ENCODE peak calls at places on chromosomes 2 and 18, in ten cellular contexts. One of them, this sample, is unnamed.

GRCh38 chr2:231391981-231392380 is 3.5 kb upstream of the B3GNT7 start:
- DNase-seq in immature natural killer cell: peak
- DNase-seq in uterus: no peak
- DNase-seq in GM23338: no peak
- DNase-seq in RWPE2: no peak
- DNase-seq in skeletal muscle cell: no peak
- DNase-seq in cerebellar cortex: no peak
- DNase-seq in CD4-positive, alpha-beta T cell: no peak
- DNase-seq in Ammon's horn: no peak
- DNase-seq in CMK: no peak
- DNase-seq in this sample: no peak

GRCh38 chr18:66676699-66677098 is 72.8 kb upstream of the CDH19 start:
- DNase-seq in cerebellar cortex: no peak
- DNase-seq in RWPE2: no peak
- DNase-seq in CMK: no peak
- DNase-seq in Ammon's horn: no peak
- DNase-seq in uterus: no peak
- DNase-seq in immature natural killer cell: no peak
- DNase-seq in GM23338: peak
- DNase-seq in CD4-positive, alpha-beta T cell: no peak
- DNase-seq in skeletal muscle cell: no peak
- DNase-seq in this sample: no peak

GRCh38 chr2:33108483-33109443 is 162.0 kb downstream of the LTBP1 start:
- DNase-seq in CMK: peak
- DNase-seq in uterus: no peak
- DNase-seq in GM23338: no peak
- DNase-seq in cerebellar cortex: no peak
- DNase-seq in CD4-positive, alpha-beta T cell: no peak
- DNase-seq in immature natural killer cell: no peak
- DNase-seq in RWPE2: no peak
- DNase-seq in Ammon's horn: no peak
- DNase-seq in skeletal muscle cell: no peak
- DNase-seq in this sample: no peak

GRCh38 chr2:105380432-105381118 is 18.3 kb downstream of the FHL2 start:
- DNase-seq in Ammon's horn: no peak
- DNase-seq in RWPE2: no peak
- DNase-seq in GM23338: no peak
- DNase-seq in CD4-positive, alpha-beta T cell: no peak
- DNase-seq in CMK: no peak
- DNase-seq in uterus: no peak
- DNase-seq in cerebellar cortex: no peak
- DNase-seq in skeletal muscle cell: no peak
- DNase-seq in immature natural killer cell: no peak
- DNase-seq in this sample: no peak

GRCh38 chr2:45194611-45195010 is 185.4 kb upstream of the SIX2 start:
- DNase-seq in skeletal muscle cell: no peak
- DNase-seq in CD4-positive, alpha-beta T cell: no peak
- DNase-seq in uterus: no peak
- DNase-seq in cerebellar cortex: no peak
- DNase-seq in Ammon's horn: no peak
- DNase-seq in immature natural killer cell: no peak
- DNase-seq in RWPE2: no peak
- DNase-seq in CMK: no peak
- DNase-seq in GM23338: no peak
- DNase-seq in this sample: no peak

GRCh38 chr18:76208632-76209308 is 286.3 kb downstream of the ZNF516 start:
- DNase-seq in Ammon's horn: no peak
- DNase-seq in CMK: no peak
- DNase-seq in cerebellar cortex: no peak
- DNase-seq in GM23338: peak
- DNase-seq in uterus: no peak
- DNase-seq in skeletal muscle cell: no peak
- DNase-seq in RWPE2: no peak
- DNase-seq in immature natural killer cell: no peak
- DNase-seq in CD4-positive, alpha-beta T cell: no peak
- DNase-seq in this sample: no peak

GRCh38 chr2:12602661-12603060 is 114.1 kb upstream of the TRIB2 start:
- DNase-seq in GM23338: no peak
- DNase-seq in CMK: no peak
- DNase-seq in uterus: no peak
- DNase-seq in immature natural killer cell: no peak
- DNase-seq in skeletal muscle cell: no peak
- DNase-seq in CD4-positive, alpha-beta T cell: no peak
- DNase-seq in cerebellar cortex: no peak
- DNase-seq in RWPE2: no peak
- DNase-seq in Ammon's horn: no peak
- DNase-seq in this sample: no peak

GRCh38 chr2:167783266-167784070 is 463.9 kb downstream of the STK39 start:
- DNase-seq in RWPE2: no peak
- DNase-seq in Ammon's horn: peak
- DNase-seq in GM23338: peak
- DNase-seq in cerebellar cortex: peak
- DNase-seq in immature natural killer cell: no peak
- DNase-seq in CMK: no peak
- DNase-seq in skeletal muscle cell: no peak
- DNase-seq in uterus: peak
- DNase-seq in CD4-positive, alpha-beta T cell: no peak
- DNase-seq in this sample: no peak

GRCh38 chr18:31042391-31043181 is at the start of gene DSC3:
- DNase-seq in uterus: no peak
- DNase-seq in CD4-positive, alpha-beta T cell: no peak
- DNase-seq in GM23338: peak
- DNase-seq in cerebellar cortex: no peak
- DNase-seq in Ammon's horn: no peak
- DNase-seq in CMK: no peak
- DNase-seq in RWPE2: peak
- DNase-seq in immature natural killer cell: no peak
- DNase-seq in skeletal muscle cell: no peak
- DNase-seq in this sample: no peak

GRCh38 chr2:23413641-23414040 is 28.7 kb downstream of the KLHL29 start:
- DNase-seq in immature natural killer cell: no peak
- DNase-seq in skeletal muscle cell: no peak
- DNase-seq in GM23338: no peak
- DNase-seq in cerebellar cortex: no peak
- DNase-seq in uterus: no peak
- DNase-seq in CMK: no peak
- DNase-seq in RWPE2: no peak
- DNase-seq in Ammon's horn: no peak
- DNase-seq in CD4-positive, alpha-beta T cell: no peak
- DNase-seq in this sample: no peak

GRCh38 chr18:362914-363295 is 95.1 kb upstream of the THOC1 start:
- DNase-seq in CD4-positive, alpha-beta T cell: no peak
- DNase-seq in immature natural killer cell: no peak
- DNase-seq in uterus: no peak
- DNase-seq in cerebellar cortex: no peak
- DNase-seq in skeletal muscle cell: peak
- DNase-seq in GM23338: no peak
- DNase-seq in Ammon's horn: no peak
- DNase-seq in RWPE2: no peak
- DNase-seq in CMK: no peak
- DNase-seq in this sample: no peak

GRCh38 chr18:28267878-28268625 is 91.1 kb upstream of the CDH2 start:
- DNase-seq in RWPE2: no peak
- DNase-seq in skeletal muscle cell: peak
- DNase-seq in immature natural killer cell: no peak
- DNase-seq in GM23338: no peak
- DNase-seq in uterus: no peak
- DNase-seq in CD4-positive, alpha-beta T cell: no peak
- DNase-seq in CMK: no peak
- DNase-seq in cerebellar cortex: no peak
- DNase-seq in Ammon's horn: no peak
- DNase-seq in this sample: no peak

GRCh38 chr2:5991305-5991968 is 299.3 kb downstream of the SOX11 start:
- DNase-seq in immature natural killer cell: no peak
- DNase-seq in CD4-positive, alpha-beta T cell: no peak
- DNase-seq in GM23338: no peak
- DNase-seq in CMK: no peak
- DNase-seq in skeletal muscle cell: no peak
- DNase-seq in cerebellar cortex: no peak
- DNase-seq in RWPE2: no peak
- DNase-seq in Ammon's horn: peak
- DNase-seq in uterus: no peak
- DNase-seq in this sample: no peak

GRCh38 chr2:120287183-120288015 is 34.7 kb downstream of the RALB start:
- DNase-seq in immature natural killer cell: no peak
- DNase-seq in skeletal muscle cell: peak
- DNase-seq in RWPE2: no peak
- DNase-seq in CD4-positive, alpha-beta T cell: no peak
- DNase-seq in GM23338: no peak
- DNase-seq in Ammon's horn: no peak
- DNase-seq in cerebellar cortex: no peak
- DNase-seq in uterus: no peak
- DNase-seq in CMK: no peak
- DNase-seq in this sample: no peak

GRCh38 chr2:206217743-206218520 is 56.5 kb upstream of the ZDBF2 start:
- DNase-seq in cerebellar cortex: no peak
- DNase-seq in GM23338: peak
- DNase-seq in immature natural killer cell: no peak
- DNase-seq in Ammon's horn: no peak
- DNase-seq in skeletal muscle cell: peak
- DNase-seq in CMK: no peak
- DNase-seq in uterus: no peak
- DNase-seq in RWPE2: no peak
- DNase-seq in CD4-positive, alpha-beta T cell: no peak
- DNase-seq in this sample: no peak

GRCh38 chr18:55121397-55122170 is 162.3 kb upstream of the CCDC68 start:
- DNase-seq in CD4-positive, alpha-beta T cell: no peak
- DNase-seq in Ammon's horn: no peak
- DNase-seq in skeletal muscle cell: no peak
- DNase-seq in immature natural killer cell: no peak
- DNase-seq in CMK: no peak
- DNase-seq in cerebellar cortex: no peak
- DNase-seq in GM23338: no peak
- DNase-seq in uterus: no peak
- DNase-seq in RWPE2: no peak
- DNase-seq in this sample: no peak

GRCh38 chr2:96174251-96175144 is 29.3 kb upstream of the DUSP2 start:
- DNase-seq in GM23338: peak
- DNase-seq in Ammon's horn: peak
- DNase-seq in cerebellar cortex: peak
- DNase-seq in RWPE2: no peak
- DNase-seq in CMK: peak
- DNase-seq in immature natural killer cell: peak
- DNase-seq in uterus: peak
- DNase-seq in skeletal muscle cell: no peak
- DNase-seq in CD4-positive, alpha-beta T cell: peak
- DNase-seq in this sample: peak

GRCh38 chr2:169415233-169415748 is 53.0 kb upstream of the LRP2 start:
- DNase-seq in RWPE2: no peak
- DNase-seq in GM23338: no peak
- DNase-seq in skeletal muscle cell: no peak
- DNase-seq in immature natural killer cell: no peak
- DNase-seq in cerebellar cortex: no peak
- DNase-seq in CMK: peak
- DNase-seq in uterus: no peak
- DNase-seq in Ammon's horn: no peak
- DNase-seq in CD4-positive, alpha-beta T cell: no peak
- DNase-seq in this sample: no peak

GRCh38 chr2:135563793-135564192 is 32.5 kb downstream of the R3HDM1 start:
- DNase-seq in uterus: no peak
- DNase-seq in GM23338: no peak
- DNase-seq in skeletal muscle cell: no peak
- DNase-seq in immature natural killer cell: no peak
- DNase-seq in RWPE2: no peak
- DNase-seq in Ammon's horn: no peak
- DNase-seq in cerebellar cortex: no peak
- DNase-seq in CMK: no peak
- DNase-seq in CD4-positive, alpha-beta T cell: no peak
- DNase-seq in this sample: no peak

GRCh38 chr2:64214281-64215115 is 70.3 kb upstream of the PELI1 start:
- DNase-seq in skeletal muscle cell: no peak
- DNase-seq in CMK: no peak
- DNase-seq in immature natural killer cell: no peak
- DNase-seq in GM23338: no peak
- DNase-seq in uterus: peak
- DNase-seq in RWPE2: no peak
- DNase-seq in Ammon's horn: no peak
- DNase-seq in cerebellar cortex: no peak
- DNase-seq in CD4-positive, alpha-beta T cell: peak
- DNase-seq in this sample: no peak

GRCh38 chr18:75137346-75137877 is 71.5 kb downstream of the PTGR3 start:
- DNase-seq in GM23338: no peak
- DNase-seq in cerebellar cortex: no peak
- DNase-seq in RWPE2: no peak
- DNase-seq in skeletal muscle cell: no peak
- DNase-seq in immature natural killer cell: no peak
- DNase-seq in Ammon's horn: no peak
- DNase-seq in CD4-positive, alpha-beta T cell: no peak
- DNase-seq in uterus: no peak
- DNase-seq in CMK: no peak
- DNase-seq in this sample: no peak

GRCh38 chr18:47254341-47254939 is 3.0 kb upstream of the SKOR2 start:
- DNase-seq in skeletal muscle cell: no peak
- DNase-seq in Ammon's horn: no peak
- DNase-seq in cerebellar cortex: no peak
- DNase-seq in CMK: no peak
- DNase-seq in GM23338: peak
- DNase-seq in CD4-positive, alpha-beta T cell: no peak
- DNase-seq in uterus: no peak
- DNase-seq in RWPE2: no peak
- DNase-seq in immature natural killer cell: no peak
- DNase-seq in this sample: no peak

GRCh38 chr18:11669948-11670275 is 19.2 kb upstream of the GNAL start:
- DNase-seq in skeletal muscle cell: no peak
- DNase-seq in immature natural killer cell: no peak
- DNase-seq in cerebellar cortex: no peak
- DNase-seq in CMK: no peak
- DNase-seq in Ammon's horn: no peak
- DNase-seq in CD4-positive, alpha-beta T cell: no peak
- DNase-seq in uterus: no peak
- DNase-seq in RWPE2: no peak
- DNase-seq in GM23338: no peak
- DNase-seq in this sample: no peak

GRCh38 chr2:48450936-48451602 is 78.9 kb upstream of the STON1 start:
- DNase-seq in GM23338: no peak
- DNase-seq in immature natural killer cell: no peak
- DNase-seq in CD4-positive, alpha-beta T cell: no peak
- DNase-seq in Ammon's horn: no peak
- DNase-seq in CMK: no peak
- DNase-seq in cerebellar cortex: no peak
- DNase-seq in skeletal muscle cell: no peak
- DNase-seq in uterus: no peak
- DNase-seq in RWPE2: no peak
- DNase-seq in this sample: no peak

GRCh38 chr18:70693196-70693595 is 404.4 kb downstream of the SOCS6 start:
- DNase-seq in CD4-positive, alpha-beta T cell: no peak
- DNase-seq in GM23338: no peak
- DNase-seq in Ammon's horn: no peak
- DNase-seq in CMK: no peak
- DNase-seq in cerebellar cortex: no peak
- DNase-seq in skeletal muscle cell: no peak
- DNase-seq in immature natural killer cell: no peak
- DNase-seq in RWPE2: no peak
- DNase-seq in uterus: no peak
- DNase-seq in this sample: no peak

GRCh38 chr2:109295781-109296117 is 166.7 kb downstream of the SH3RF3 start:
- DNase-seq in uterus: no peak
- DNase-seq in immature natural killer cell: no peak
- DNase-seq in CMK: no peak
- DNase-seq in CD4-positive, alpha-beta T cell: no peak
- DNase-seq in skeletal muscle cell: no peak
- DNase-seq in GM23338: no peak
- DNase-seq in Ammon's horn: no peak
- DNase-seq in RWPE2: no peak
- DNase-seq in cerebellar cortex: no peak
- DNase-seq in this sample: no peak

GRCh38 chr2:227719637-227720036 is 1.8 kb upstream of the SLC19A3 start:
- DNase-seq in RWPE2: no peak
- DNase-seq in CMK: no peak
- DNase-seq in GM23338: no peak
- DNase-seq in immature natural killer cell: no peak
- DNase-seq in Ammon's horn: no peak
- DNase-seq in uterus: no peak
- DNase-seq in CD4-positive, alpha-beta T cell: no peak
- DNase-seq in skeletal muscle cell: no peak
- DNase-seq in cerebellar cortex: no peak
- DNase-seq in this sample: no peak

GRCh38 chr2:227376911-227377396 is 2.2 kb downstream of the TM4SF20 start:
- DNase-seq in GM23338: peak
- DNase-seq in CMK: no peak
- DNase-seq in RWPE2: no peak
- DNase-seq in Ammon's horn: peak
- DNase-seq in CD4-positive, alpha-beta T cell: no peak
- DNase-seq in cerebellar cortex: no peak
- DNase-seq in skeletal muscle cell: no peak
- DNase-seq in uterus: no peak
- DNase-seq in immature natural killer cell: no peak
- DNase-seq in this sample: no peak

This sample was measured in cerebellum.